ENCODE peak calls at places on chromosomes 13 and 19, in seven cellular contexts. One of them, this sample, is unnamed.

GRCh38 chr19:40358773-40359172 is 10.3 kb downstream of the PLD3 start:
- DNase-seq in CD8-positive, alpha-beta memory T cell: no peak
- DNase-seq in C1 segment of cervical spinal cord: peak
- DNase-seq in DND-41: no peak
- DNase-seq in M059J: no peak
- DNase-seq in NCI-H1417 treated with DMSO at 0.1 percent for 48 hours: no peak
- DNase-seq in heart left ventricle: no peak
- DNase-seq in this sample: no peak

GRCh38 chr19:54684537-54684936 is 21.8 kb downstream of the LILRB4 start:
- DNase-seq in CD8-positive, alpha-beta memory T cell: no peak
- DNase-seq in C1 segment of cervical spinal cord: no peak
- DNase-seq in DND-41: peak
- DNase-seq in M059J: peak
- DNase-seq in NCI-H1417 treated with DMSO at 0.1 percent for 48 hours: no peak
- DNase-seq in heart left ventricle: no peak
- DNase-seq in this sample: no peak

GRCh38 chr19:5665781-5666513 is 14.4 kb downstream of the MICOS13 start:
- DNase-seq in CD8-positive, alpha-beta memory T cell: no peak
- DNase-seq in C1 segment of cervical spinal cord: no peak
- DNase-seq in DND-41: no peak
- DNase-seq in M059J: peak
- DNase-seq in NCI-H1417 treated with DMSO at 0.1 percent for 48 hours: no peak
- DNase-seq in heart left ventricle: no peak
- DNase-seq in this sample: no peak

GRCh38 chr13:98839826-98840769 is 87.6 kb upstream of the SLC15A1 start:
- DNase-seq in CD8-positive, alpha-beta memory T cell: peak
- DNase-seq in C1 segment of cervical spinal cord: peak
- DNase-seq in DND-41: peak
- DNase-seq in M059J: peak
- DNase-seq in NCI-H1417 treated with DMSO at 0.1 percent for 48 hours: no peak
- DNase-seq in heart left ventricle: peak
- DNase-seq in this sample: no peak

GRCh38 chr19:4229179-4229931 is at the start of gene EBI3:
- DNase-seq in CD8-positive, alpha-beta memory T cell: no peak
- DNase-seq in C1 segment of cervical spinal cord: peak
- DNase-seq in DND-41: no peak
- DNase-seq in M059J: peak
- DNase-seq in NCI-H1417 treated with DMSO at 0.1 percent for 48 hours: no peak
- DNase-seq in heart left ventricle: peak
- DNase-seq in this sample: no peak

GRCh38 chr19:343941-344624 is 513 bp downstream of the MIER2 start:
- DNase-seq in CD8-positive, alpha-beta memory T cell: peak
- DNase-seq in C1 segment of cervical spinal cord: peak
- DNase-seq in DND-41: peak
- DNase-seq in M059J: peak
- DNase-seq in NCI-H1417 treated with DMSO at 0.1 percent for 48 hours: no peak
- DNase-seq in heart left ventricle: no peak
- DNase-seq in this sample: no peak

GRCh38 chr19:16535381-16535780 is 6.9 kb downstream of the CHERP start:
- DNase-seq in CD8-positive, alpha-beta memory T cell: no peak
- DNase-seq in C1 segment of cervical spinal cord: no peak
- DNase-seq in DND-41: no peak
- DNase-seq in M059J: no peak
- DNase-seq in NCI-H1417 treated with DMSO at 0.1 percent for 48 hours: no peak
- DNase-seq in heart left ventricle: no peak
- DNase-seq in this sample: no peak

GRCh38 chr13:50616101-50616500 is 227.4 kb downstream of the DLEU7 start:
- DNase-seq in CD8-positive, alpha-beta memory T cell: no peak
- DNase-seq in C1 segment of cervical spinal cord: no peak
- DNase-seq in DND-41: no peak
- DNase-seq in M059J: peak
- DNase-seq in NCI-H1417 treated with DMSO at 0.1 percent for 48 hours: no peak
- DNase-seq in heart left ventricle: no peak
- DNase-seq in this sample: no peak

GRCh38 chr13:97005631-97006262 is 11.5 kb upstream of the OXGR1 start:
- DNase-seq in CD8-positive, alpha-beta memory T cell: no peak
- DNase-seq in C1 segment of cervical spinal cord: no peak
- DNase-seq in DND-41: no peak
- DNase-seq in M059J: peak
- DNase-seq in NCI-H1417 treated with DMSO at 0.1 percent for 48 hours: no peak
- DNase-seq in heart left ventricle: no peak
- DNase-seq in this sample: no peak

GRCh38 chr19:55632463-55632834 is 8.1 kb upstream of the ZNF784 start:
- DNase-seq in CD8-positive, alpha-beta memory T cell: peak
- DNase-seq in C1 segment of cervical spinal cord: peak
- DNase-seq in DND-41: peak
- DNase-seq in M059J: peak
- DNase-seq in NCI-H1417 treated with DMSO at 0.1 percent for 48 hours: peak
- DNase-seq in heart left ventricle: peak
- DNase-seq in this sample: peak

GRCh38 chr19:7326105-7326877 is 22.4 kb upstream of the ARHGEF18 start:
- DNase-seq in CD8-positive, alpha-beta memory T cell: no peak
- DNase-seq in C1 segment of cervical spinal cord: no peak
- DNase-seq in DND-41: peak
- DNase-seq in M059J: no peak
- DNase-seq in NCI-H1417 treated with DMSO at 0.1 percent for 48 hours: no peak
- DNase-seq in heart left ventricle: no peak
- DNase-seq in this sample: no peak

GRCh38 chr19:29858000-29858596 is 46.3 kb downstream of the CCNE1 start:
- DNase-seq in CD8-positive, alpha-beta memory T cell: no peak
- DNase-seq in C1 segment of cervical spinal cord: no peak
- DNase-seq in DND-41: peak
- DNase-seq in M059J: peak
- DNase-seq in NCI-H1417 treated with DMSO at 0.1 percent for 48 hours: no peak
- DNase-seq in heart left ventricle: no peak
- DNase-seq in this sample: no peak

GRCh38 chr13:60329221-60329983 is 67.6 kb upstream of the TDRD3 start:
- DNase-seq in CD8-positive, alpha-beta memory T cell: no peak
- DNase-seq in C1 segment of cervical spinal cord: no peak
- DNase-seq in DND-41: peak
- DNase-seq in M059J: peak
- DNase-seq in NCI-H1417 treated with DMSO at 0.1 percent for 48 hours: peak
- DNase-seq in heart left ventricle: no peak
- DNase-seq in this sample: no peak

GRCh38 chr19:34990578-34991192 is 9.4 kb upstream of the GRAMD1A start:
- DNase-seq in CD8-positive, alpha-beta memory T cell: no peak
- DNase-seq in C1 segment of cervical spinal cord: no peak
- DNase-seq in DND-41: no peak
- DNase-seq in M059J: no peak
- DNase-seq in NCI-H1417 treated with DMSO at 0.1 percent for 48 hours: no peak
- DNase-seq in heart left ventricle: no peak
- DNase-seq in this sample: no peak

GRCh38 chr13:93561553-93561952 is 334.9 kb downstream of the GPC6 start:
- DNase-seq in CD8-positive, alpha-beta memory T cell: no peak
- DNase-seq in C1 segment of cervical spinal cord: no peak
- DNase-seq in DND-41: no peak
- DNase-seq in M059J: no peak
- DNase-seq in NCI-H1417 treated with DMSO at 0.1 percent for 48 hours: no peak
- DNase-seq in heart left ventricle: no peak
- DNase-seq in this sample: no peak

GRCh38 chr19:39951686-39952085 is 17.3 kb upstream of the FCGBP start:
- DNase-seq in CD8-positive, alpha-beta memory T cell: no peak
- DNase-seq in C1 segment of cervical spinal cord: no peak
- DNase-seq in DND-41: peak
- DNase-seq in M059J: peak
- DNase-seq in NCI-H1417 treated with DMSO at 0.1 percent for 48 hours: no peak
- DNase-seq in heart left ventricle: no peak
- DNase-seq in this sample: no peak

GRCh38 chr19:28737021-28737525 is 475.9 kb downstream of the UQCRFS1 start:
- DNase-seq in CD8-positive, alpha-beta memory T cell: no peak
- DNase-seq in C1 segment of cervical spinal cord: no peak
- DNase-seq in DND-41: peak
- DNase-seq in M059J: peak
- DNase-seq in NCI-H1417 treated with DMSO at 0.1 percent for 48 hours: no peak
- DNase-seq in heart left ventricle: no peak
- DNase-seq in this sample: no peak

GRCh38 chr19:15642807-15643206 is 2.1 kb downstream of the CYP4F3 start:
- DNase-seq in CD8-positive, alpha-beta memory T cell: no peak
- DNase-seq in C1 segment of cervical spinal cord: no peak
- DNase-seq in DND-41: no peak
- DNase-seq in M059J: no peak
- DNase-seq in NCI-H1417 treated with DMSO at 0.1 percent for 48 hours: no peak
- DNase-seq in heart left ventricle: no peak
- DNase-seq in this sample: no peak

GRCh38 chr19:2944403-2944774 is 382 bp downstream of the ZNF77 start:
- DNase-seq in CD8-positive, alpha-beta memory T cell: no peak
- DNase-seq in C1 segment of cervical spinal cord: no peak
- DNase-seq in DND-41: no peak
- DNase-seq in M059J: no peak
- DNase-seq in NCI-H1417 treated with DMSO at 0.1 percent for 48 hours: no peak
- DNase-seq in heart left ventricle: no peak
- DNase-seq in this sample: no peak